ENCODE peak calls at places on chromosome 5, in seven cellular contexts. T is psoas muscle; B is GDM1; I is H54; A is DMS53; W is stimulated activated CD8-positive, alpha-beta memory T cell treated with anti-CD3 and anti-CD28 coated beads, Interleukin-4, amount 100 ng/mL, for 24 hours; S is right cardiac atrium. D is an unnamed sample.

GRCh38 chr5:1466631-1467265 is 21.5 kb upstream of the SLC6A3 start:
- DNase-seq in T (peak; percentile 2), W (no peak), I (no peak), A (no peak), B (no peak), S (no peak), D (no peak)

GRCh38 chr5:150503977-150504620 is 3.8 kb upstream of the NDST1 start:
- DNase-seq in S (peak; percentile 82), W (no peak), I (no peak), A (peak; percentile 23), B (no peak), T (peak; percentile 60), D (no peak)

GRCh38 chr5:84274585-84275468 is 109.9 kb downstream of the EDIL3 start:
- DNase-seq in S (no peak), A (peak; percentile 60), T (no peak), I (no peak), W (no peak), B (peak; percentile 2), D (peak; percentile 20)

GRCh38 chr5:79397080-79397479 is 116.9 kb downstream of the HOMER1 start:
- DNase-seq in I (no peak), A (no peak), B (no peak), W (no peak), S (no peak), T (no peak), D (no peak)

GRCh38 chr5:123785160-123786001 is 273.4 kb downstream of the CSNK1G3 start:
- DNase-seq in B (no peak), A (peak; percentile 90), S (no peak), I (no peak), T (no peak), W (no peak), D (no peak)

GRCh38 chr5:76521240-76521758 is 101.9 kb downstream of the F2RL2 start:
- DNase-seq in B (no peak), T (no peak), I (no peak), S (no peak), W (no peak), A (no peak), D (no peak)

GRCh38 chr5:87103616-87104287 is 163.9 kb upstream of the RASA1 start:
- DNase-seq in S (no peak), T (no peak), B (no peak), I (no peak), W (no peak), A (no peak), D (no peak)

GRCh38 chr5:27038476-27038875 is at the start of gene CDH9:
- DNase-seq in A (no peak), S (no peak), T (no peak), W (no peak), I (no peak), B (no peak), D (no peak)

GRCh38 chr5:99694884-99695283 is 766.1 kb upstream of the CHD1 start:
- DNase-seq in A (no peak), I (no peak), B (no peak), W (no peak), S (peak; percentile 31), T (no peak), D (no peak)

GRCh38 chr5:14506661-14507060 is 74.9 kb upstream of the OTULINL start:
- DNase-seq in W (no peak), S (no peak), B (no peak), A (no peak), T (no peak), I (no peak), D (no peak)

GRCh38 chr5:40518511-40518917 is 161.2 kb upstream of the PTGER4 start:
- DNase-seq in S (no peak), W (no peak), I (peak; percentile 65), B (no peak), A (no peak), T (no peak), D (no peak)

GRCh38 chr5:135220394-135221186 is 178.4 kb downstream of the MACROH2A1 start:
- DNase-seq in B (no peak), I (no peak), A (no peak), W (no peak), T (no peak), S (no peak), D (peak; percentile 64)

GRCh38 chr5:116209166-116209565 is 124.3 kb downstream of the COMMD10 start:
- DNase-seq in A (no peak), S (no peak), T (no peak), I (no peak), B (no peak), W (no peak), D (no peak)

GRCh38 chr5:4384649-4385048 is 755.5 kb upstream of the ADAMTS16 start:
- DNase-seq in W (no peak), T (no peak), A (no peak), S (no peak), I (no peak), B (no peak), D (no peak)

GRCh38 chr5:154159343-154159742 is 31.2 kb upstream of the GALNT10 start:
- DNase-seq in W (no peak), I (peak; percentile 12), A (peak; percentile 17), S (no peak), T (no peak), B (no peak), D (no peak)

GRCh38 chr5:168874713-168875380 is 295.7 kb upstream of the PANK3 start:
- DNase-seq in B (no peak), T (no peak), I (peak; percentile 38), S (no peak), W (no peak), A (no peak), D (no peak)

GRCh38 chr5:1140188-1140817 is 28.4 kb upstream of the SLC12A7 start:
- DNase-seq in B (peak; percentile 40), S (peak; percentile 93), T (peak; percentile 79), W (peak; percentile 78), A (peak; percentile 95), I (peak; percentile 64), D (peak; percentile 64)

GRCh38 chr5:131983244-131983771 is 28.1 kb downstream of the ACSL6 start:
- DNase-seq in W (no peak), B (no peak), T (no peak), I (no peak), A (no peak), S (no peak), D (peak; percentile 36)

GRCh38 chr5:151208481-151208914 is 15.4 kb downstream of the CCDC69 start:
- DNase-seq in W (no peak), I (no peak), S (peak; percentile 60), T (no peak), A (no peak), B (no peak), D (no peak)

GRCh38 chr5:58188287-58188651 is 271.6 kb downstream of the PLK2 start:
- DNase-seq in T (no peak), B (no peak), S (no peak), W (no peak), I (no peak), A (peak; percentile 6), D (no peak)

GRCh38 chr5:54136666-54137440 is 173.5 kb downstream of the ARL15 start:
- DNase-seq in W (no peak), S (no peak), A (no peak), B (no peak), I (no peak), T (no peak), D (no peak)

GRCh38 chr5:83265318-83265717 is 188.0 kb downstream of the XRCC4 start:
- DNase-seq in A (peak; percentile 79), B (no peak), T (no peak), S (no peak), W (no peak), I (no peak), D (no peak)

GRCh38 chr5:102856374-102856748 is 101.3 kb downstream of the PAM start:
- DNase-seq in S (no peak), W (no peak), B (no peak), I (no peak), A (no peak), T (no peak), D (no peak)

GRCh38 chr5:149489605-149490037 is 61.6 kb downstream of the CSNK1A1 start:
- DNase-seq in S (no peak), A (peak; percentile 35), W (no peak), B (no peak), T (no peak), I (no peak), D (no peak)

GRCh38 chr5:96627792-96628191 is 34.4 kb upstream of the CAST start:
- DNase-seq in I (no peak), B (no peak), S (no peak), W (no peak), T (no peak), A (peak; percentile 76), D (no peak)

GRCh38 chr5:179342577-179342976 is 2.7 kb downstream of the ADAMTS2 start:
- DNase-seq in I (no peak), A (no peak), S (peak; percentile 75), T (peak; percentile 33), B (no peak), W (no peak), D (no peak)

GRCh38 chr5:150434502-150434901 is 15.0 kb downstream of the RPS14 start:
- DNase-seq in I (peak; percentile 78), B (no peak), T (no peak), S (no peak), A (no peak), W (no peak), D (no peak)

GRCh38 chr5:158755971-158756370 is 343.7 kb downstream of the EBF1 start:
- DNase-seq in A (no peak), S (no peak), B (no peak), T (no peak), W (no peak), I (no peak), D (no peak)

GRCh38 chr5:77211013-77211690 is 672 bp downstream of the PDE8B start:
- DNase-seq in A (peak; percentile 47), T (no peak), S (peak; percentile 48), I (no peak), B (no peak), W (no peak), D (no peak)

GRCh38 chr5:54329731-54330709 is 19.6 kb upstream of the ARL15 start:
- DNase-seq in W (no peak), S (no peak), A (no peak), B (no peak), T (no peak), I (peak; percentile 35), D (no peak)

GRCh38 chr5:1131191-1131621 is 19.3 kb upstream of the SLC12A7 start:
- DNase-seq in W (no peak), I (no peak), A (no peak), T (no peak), B (no peak), S (peak; percentile 80), D (no peak)

GRCh38 chr5:103919526-103919925 is 356.9 kb upstream of the NUDT12 start:
- DNase-seq in I (no peak), S (no peak), T (no peak), W (no peak), A (no peak), B (no peak), D (no peak)

GRCh38 chr5:135387629-135387960 is 11.4 kb downstream of the MACROH2A1 start:
- DNase-seq in T (no peak), W (no peak), A (no peak), I (no peak), S (no peak), B (no peak), D (no peak)

GRCh38 chr5:132064140-132064539 is 3.7 kb downstream of the IL3 start:
- DNase-seq in S (no peak), B (no peak), I (no peak), T (no peak), A (no peak), W (no peak), D (no peak)

GRCh38 chr5:35012796-35013195 is 35.0 kb downstream of the AGXT2 start:
- DNase-seq in B (no peak), I (no peak), S (peak; percentile 70), T (peak; percentile 49), A (no peak), W (no peak), D (no peak)

GRCh38 chr5:139738777-139739611 is 56.6 kb upstream of the PSD2 start:
- DNase-seq in I (no peak), W (no peak), B (no peak), T (no peak), S (no peak), A (no peak), D (no peak)

GRCh38 chr5:149403923-149404745 is 25.0 kb upstream of the IL17B start:
- DNase-seq in B (no peak), S (no peak), T (no peak), W (no peak), I (no peak), A (no peak), D (no peak)

GRCh38 chr5:62385816-62386400 is 17.8 kb downstream of the DIMT1 start:
- DNase-seq in A (no peak), W (no peak), B (no peak), T (no peak), I (no peak), S (no peak), D (no peak)